ENCODE peak calls at places on chromosomes 3 and 15, in ten cellular contexts. One of them, this sample, is unnamed.

GRCh38 chr15:49137861-49138260 is 17.5 kb downstream of the COPS2 start:
- DNase-seq in cardiac muscle cell: no peak
- DNase-seq in AG04449: no peak
- DNase-seq in progenitor cell of endocrine pancreas: no peak
- DNase-seq in fibroblast of lung: no peak
- DNase-seq in prostate gland: no peak
- DNase-seq in GM13976: no peak
- DNase-seq in fibroblast of villous mesenchyme: no peak
- DNase-seq in neural crest cell: no peak
- DNase-seq in fibroblast of mammary gland: peak
- DNase-seq in this sample: no peak

GRCh38 chr15:93929375-93930094 is 301.8 kb upstream of the MCTP2 start:
- DNase-seq in cardiac muscle cell: peak
- DNase-seq in AG04449: peak
- DNase-seq in progenitor cell of endocrine pancreas: no peak
- DNase-seq in fibroblast of lung: peak
- DNase-seq in prostate gland: no peak
- DNase-seq in GM13976: no peak
- DNase-seq in fibroblast of villous mesenchyme: peak
- DNase-seq in neural crest cell: no peak
- DNase-seq in fibroblast of mammary gland: peak
- DNase-seq in this sample: peak

GRCh38 chr3:167876603-167877325 is 141.2 kb downstream of the SERPINI1 start:
- DNase-seq in cardiac muscle cell: peak
- DNase-seq in AG04449: no peak
- DNase-seq in progenitor cell of endocrine pancreas: no peak
- DNase-seq in fibroblast of lung: peak
- DNase-seq in prostate gland: no peak
- DNase-seq in GM13976: no peak
- DNase-seq in fibroblast of villous mesenchyme: peak
- DNase-seq in neural crest cell: no peak
- DNase-seq in fibroblast of mammary gland: peak
- DNase-seq in this sample: peak

GRCh38 chr15:78446551-78446950 is 8.5 kb downstream of the IREB2 start:
- DNase-seq in cardiac muscle cell: no peak
- DNase-seq in AG04449: no peak
- DNase-seq in progenitor cell of endocrine pancreas: no peak
- DNase-seq in fibroblast of lung: no peak
- DNase-seq in prostate gland: no peak
- DNase-seq in GM13976: no peak
- DNase-seq in fibroblast of villous mesenchyme: no peak
- DNase-seq in neural crest cell: no peak
- DNase-seq in fibroblast of mammary gland: no peak
- DNase-seq in this sample: no peak

GRCh38 chr15:99978426-99978825 is 245.2 kb upstream of the LYSMD4 start:
- DNase-seq in cardiac muscle cell: no peak
- DNase-seq in AG04449: no peak
- DNase-seq in progenitor cell of endocrine pancreas: no peak
- DNase-seq in fibroblast of lung: no peak
- DNase-seq in prostate gland: no peak
- DNase-seq in GM13976: no peak
- DNase-seq in fibroblast of villous mesenchyme: no peak
- DNase-seq in neural crest cell: no peak
- DNase-seq in fibroblast of mammary gland: no peak
- DNase-seq in this sample: no peak

GRCh38 chr3:171168086-171168485 is 141.6 kb upstream of the SLC2A2 start:
- DNase-seq in cardiac muscle cell: peak
- DNase-seq in AG04449: no peak
- DNase-seq in progenitor cell of endocrine pancreas: no peak
- DNase-seq in fibroblast of lung: no peak
- DNase-seq in prostate gland: no peak
- DNase-seq in GM13976: no peak
- DNase-seq in fibroblast of villous mesenchyme: peak
- DNase-seq in neural crest cell: no peak
- DNase-seq in fibroblast of mammary gland: peak
- DNase-seq in this sample: peak

GRCh38 chr3:47423548-47424145 is 42.8 kb downstream of the PTPN23 start:
- DNase-seq in cardiac muscle cell: no peak
- DNase-seq in AG04449: no peak
- DNase-seq in progenitor cell of endocrine pancreas: no peak
- DNase-seq in fibroblast of lung: no peak
- DNase-seq in prostate gland: no peak
- DNase-seq in GM13976: no peak
- DNase-seq in fibroblast of villous mesenchyme: no peak
- DNase-seq in neural crest cell: no peak
- DNase-seq in fibroblast of mammary gland: no peak
- DNase-seq in this sample: no peak

GRCh38 chr3:111803123-111803593 is 55.9 kb upstream of the PHLDB2 start:
- DNase-seq in cardiac muscle cell: peak
- DNase-seq in AG04449: peak
- DNase-seq in progenitor cell of endocrine pancreas: no peak
- DNase-seq in fibroblast of lung: peak
- DNase-seq in prostate gland: peak
- DNase-seq in GM13976: no peak
- DNase-seq in fibroblast of villous mesenchyme: peak
- DNase-seq in neural crest cell: no peak
- DNase-seq in fibroblast of mammary gland: peak
- DNase-seq in this sample: peak

GRCh38 chr3:186315581-186316354 is 46.3 kb downstream of the DGKG start:
- DNase-seq in cardiac muscle cell: no peak
- DNase-seq in AG04449: no peak
- DNase-seq in progenitor cell of endocrine pancreas: no peak
- DNase-seq in fibroblast of lung: no peak
- DNase-seq in prostate gland: no peak
- DNase-seq in GM13976: no peak
- DNase-seq in fibroblast of villous mesenchyme: no peak
- DNase-seq in neural crest cell: no peak
- DNase-seq in fibroblast of mammary gland: peak
- DNase-seq in this sample: peak

GRCh38 chr3:144968951-144969350 is 997.3 kb downstream of the DIPK2A start:
- DNase-seq in cardiac muscle cell: no peak
- DNase-seq in AG04449: no peak
- DNase-seq in progenitor cell of endocrine pancreas: no peak
- DNase-seq in fibroblast of lung: peak
- DNase-seq in prostate gland: no peak
- DNase-seq in GM13976: no peak
- DNase-seq in fibroblast of villous mesenchyme: peak
- DNase-seq in neural crest cell: no peak
- DNase-seq in fibroblast of mammary gland: no peak
- DNase-seq in this sample: no peak

GRCh38 chr15:27057904-27058645 is 87.1 kb downstream of the GABRG3 start:
- DNase-seq in cardiac muscle cell: peak
- DNase-seq in AG04449: no peak
- DNase-seq in progenitor cell of endocrine pancreas: no peak
- DNase-seq in fibroblast of lung: peak
- DNase-seq in prostate gland: no peak
- DNase-seq in GM13976: no peak
- DNase-seq in fibroblast of villous mesenchyme: no peak
- DNase-seq in neural crest cell: no peak
- DNase-seq in fibroblast of mammary gland: peak
- DNase-seq in this sample: peak
- TF ChIP-seq CTCF in cardiac muscle cell: no peak
- TF ChIP-seq CTCF in AG04449: no peak
- TF ChIP-seq CTCF in progenitor cell of endocrine pancreas: no peak
- TF ChIP-seq CTCF in fibroblast of lung: no peak
- TF ChIP-seq CTCF in prostate gland: no peak
- TF ChIP-seq CTCF in GM13976: no peak
- TF ChIP-seq CTCF in fibroblast of villous mesenchyme: no peak
- TF ChIP-seq CTCF in neural crest cell: no peak
- TF ChIP-seq CTCF in fibroblast of mammary gland: no peak
- TF ChIP-seq CTCF in this sample: no peak

GRCh38 chr3:79551997-79552396 is 215.8 kb downstream of the ROBO1 start:
- DNase-seq in cardiac muscle cell: no peak
- DNase-seq in AG04449: no peak
- DNase-seq in progenitor cell of endocrine pancreas: no peak
- DNase-seq in fibroblast of lung: no peak
- DNase-seq in prostate gland: no peak
- DNase-seq in GM13976: no peak
- DNase-seq in fibroblast of villous mesenchyme: no peak
- DNase-seq in neural crest cell: no peak
- DNase-seq in fibroblast of mammary gland: no peak
- DNase-seq in this sample: no peak

GRCh38 chr3:79558943-79559342 is 208.9 kb downstream of the ROBO1 start:
- DNase-seq in cardiac muscle cell: no peak
- DNase-seq in AG04449: no peak
- DNase-seq in progenitor cell of endocrine pancreas: no peak
- DNase-seq in fibroblast of lung: no peak
- DNase-seq in prostate gland: no peak
- DNase-seq in GM13976: no peak
- DNase-seq in fibroblast of villous mesenchyme: no peak
- DNase-seq in neural crest cell: no peak
- DNase-seq in fibroblast of mammary gland: no peak
- DNase-seq in this sample: no peak

GRCh38 chr3:79551325-79551892 is 216.4 kb downstream of the ROBO1 start:
- DNase-seq in cardiac muscle cell: no peak
- DNase-seq in AG04449: no peak
- DNase-seq in progenitor cell of endocrine pancreas: no peak
- DNase-seq in fibroblast of lung: no peak
- DNase-seq in prostate gland: no peak
- DNase-seq in GM13976: no peak
- DNase-seq in fibroblast of villous mesenchyme: no peak
- DNase-seq in neural crest cell: no peak
- DNase-seq in fibroblast of mammary gland: no peak
- DNase-seq in this sample: no peak

GRCh38 chr3:79560698-79561097 is 207.1 kb downstream of the ROBO1 start:
- DNase-seq in cardiac muscle cell: no peak
- DNase-seq in AG04449: no peak
- DNase-seq in progenitor cell of endocrine pancreas: no peak
- DNase-seq in fibroblast of lung: no peak
- DNase-seq in prostate gland: no peak
- DNase-seq in GM13976: no peak
- DNase-seq in fibroblast of villous mesenchyme: no peak
- DNase-seq in neural crest cell: no peak
- DNase-seq in fibroblast of mammary gland: no peak
- DNase-seq in this sample: no peak

DNA sequence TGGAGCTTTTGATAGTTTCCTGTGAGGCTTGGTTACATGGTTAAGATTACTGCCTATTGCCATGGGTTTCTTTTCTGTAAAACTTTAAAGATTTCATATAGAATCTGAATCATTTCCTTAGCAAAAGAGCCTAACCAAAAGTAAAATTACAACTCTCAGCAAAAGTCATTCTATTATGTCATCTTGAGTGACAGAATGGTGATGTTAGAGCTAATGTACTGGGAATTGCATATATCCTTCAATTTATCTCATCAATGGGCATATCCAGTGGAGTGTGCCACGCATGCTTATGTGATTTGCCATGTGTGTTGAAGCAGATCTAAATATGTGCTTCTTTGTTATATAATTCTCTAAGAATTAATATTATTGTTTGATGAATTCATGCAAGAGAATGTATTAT is 212.1 kb downstream of the ROBO1 start:
- DNase-seq in cardiac muscle cell: no peak
- DNase-seq in AG04449: no peak
- DNase-seq in progenitor cell of endocrine pancreas: no peak
- DNase-seq in fibroblast of lung: no peak
- DNase-seq in prostate gland: no peak
- DNase-seq in GM13976: no peak
- DNase-seq in fibroblast of villous mesenchyme: no peak
- DNase-seq in neural crest cell: no peak
- DNase-seq in fibroblast of mammary gland: no peak
- DNase-seq in this sample: no peak
- TF ChIP-seq CTCF in cardiac muscle cell: no peak
- TF ChIP-seq CTCF in AG04449: no peak
- TF ChIP-seq CTCF in progenitor cell of endocrine pancreas: no peak
- TF ChIP-seq CTCF in fibroblast of lung: no peak
- TF ChIP-seq CTCF in prostate gland: no peak
- TF ChIP-seq CTCF in GM13976: no peak
- TF ChIP-seq CTCF in fibroblast of villous mesenchyme: no peak
- TF ChIP-seq CTCF in neural crest cell: no peak
- TF ChIP-seq CTCF in fibroblast of mammary gland: no peak
- TF ChIP-seq CTCF in this sample: no peak

GRCh38 chr3:123907720-123908119 is 23.6 kb upstream of the MYLK start:
- DNase-seq in cardiac muscle cell: no peak
- DNase-seq in AG04449: no peak
- DNase-seq in progenitor cell of endocrine pancreas: no peak
- DNase-seq in fibroblast of lung: no peak
- DNase-seq in prostate gland: no peak
- DNase-seq in GM13976: no peak
- DNase-seq in fibroblast of villous mesenchyme: no peak
- DNase-seq in neural crest cell: no peak
- DNase-seq in fibroblast of mammary gland: no peak
- DNase-seq in this sample: no peak
- TF ChIP-seq CTCF in cardiac muscle cell: no peak
- TF ChIP-seq CTCF in AG04449: no peak
- TF ChIP-seq CTCF in progenitor cell of endocrine pancreas: no peak
- TF ChIP-seq CTCF in fibroblast of lung: no peak
- TF ChIP-seq CTCF in prostate gland: no peak
- TF ChIP-seq CTCF in GM13976: no peak
- TF ChIP-seq CTCF in fibroblast of villous mesenchyme: peak
- TF ChIP-seq CTCF in neural crest cell: no peak
- TF ChIP-seq CTCF in fibroblast of mammary gland: peak
- TF ChIP-seq CTCF in this sample: no peak

GRCh38 chr3:174325834-174326705 is 533.1 kb upstream of the NAALADL2 start:
- DNase-seq in cardiac muscle cell: peak
- DNase-seq in AG04449: peak
- DNase-seq in progenitor cell of endocrine pancreas: no peak
- DNase-seq in fibroblast of lung: peak
- DNase-seq in prostate gland: no peak
- DNase-seq in GM13976: no peak
- DNase-seq in fibroblast of villous mesenchyme: peak
- DNase-seq in neural crest cell: no peak
- DNase-seq in fibroblast of mammary gland: peak
- DNase-seq in this sample: no peak

GRCh38 chr3:174317005-174317404 is 542.1 kb upstream of the NAALADL2 start:
- DNase-seq in cardiac muscle cell: no peak
- DNase-seq in AG04449: no peak
- DNase-seq in progenitor cell of endocrine pancreas: no peak
- DNase-seq in fibroblast of lung: no peak
- DNase-seq in prostate gland: no peak
- DNase-seq in GM13976: no peak
- DNase-seq in fibroblast of villous mesenchyme: peak
- DNase-seq in neural crest cell: no peak
- DNase-seq in fibroblast of mammary gland: no peak
- DNase-seq in this sample: no peak

GRCh38 chr3:174321549-174321948 is 537.6 kb upstream of the NAALADL2 start:
- DNase-seq in cardiac muscle cell: no peak
- DNase-seq in AG04449: no peak
- DNase-seq in progenitor cell of endocrine pancreas: no peak
- DNase-seq in fibroblast of lung: no peak
- DNase-seq in prostate gland: no peak
- DNase-seq in GM13976: no peak
- DNase-seq in fibroblast of villous mesenchyme: no peak
- DNase-seq in neural crest cell: no peak
- DNase-seq in fibroblast of mammary gland: no peak
- DNase-seq in this sample: no peak

GRCh38 chr3:174318146-174318545 is 541.0 kb upstream of the NAALADL2 start:
- DNase-seq in cardiac muscle cell: no peak
- DNase-seq in AG04449: no peak
- DNase-seq in progenitor cell of endocrine pancreas: no peak
- DNase-seq in fibroblast of lung: no peak
- DNase-seq in prostate gland: no peak
- DNase-seq in GM13976: no peak
- DNase-seq in fibroblast of villous mesenchyme: no peak
- DNase-seq in neural crest cell: no peak
- DNase-seq in fibroblast of mammary gland: no peak
- DNase-seq in this sample: no peak

DNA sequence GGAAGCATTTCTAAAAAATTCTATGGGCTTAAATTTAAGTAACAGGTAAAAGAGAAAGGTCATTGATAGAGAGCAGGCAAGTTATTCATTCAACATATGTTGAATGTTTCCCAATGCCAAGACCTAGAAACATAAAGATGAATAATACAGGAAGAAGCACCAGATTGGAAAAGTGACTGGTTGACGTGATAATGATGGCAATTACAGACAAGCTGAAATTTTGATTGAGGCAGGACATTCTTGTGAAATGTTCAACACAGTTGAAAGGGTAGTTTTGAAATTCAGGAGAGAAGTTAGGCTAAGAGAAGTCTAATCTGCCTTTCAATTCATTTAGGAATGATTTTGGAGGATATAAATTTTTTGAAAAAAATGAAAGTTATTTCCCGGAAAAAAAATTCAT is 536.3 kb upstream of the NAALADL2 start:
- DNase-seq in cardiac muscle cell: no peak
- DNase-seq in AG04449: no peak
- DNase-seq in progenitor cell of endocrine pancreas: no peak
- DNase-seq in fibroblast of lung: no peak
- DNase-seq in prostate gland: no peak
- DNase-seq in GM13976: no peak
- DNase-seq in fibroblast of villous mesenchyme: no peak
- DNase-seq in neural crest cell: no peak
- DNase-seq in fibroblast of mammary gland: no peak
- DNase-seq in this sample: no peak
- TF ChIP-seq CTCF in cardiac muscle cell: no peak
- TF ChIP-seq CTCF in AG04449: no peak
- TF ChIP-seq CTCF in progenitor cell of endocrine pancreas: no peak
- TF ChIP-seq CTCF in fibroblast of lung: no peak
- TF ChIP-seq CTCF in prostate gland: no peak
- TF ChIP-seq CTCF in GM13976: no peak
- TF ChIP-seq CTCF in fibroblast of villous mesenchyme: no peak
- TF ChIP-seq CTCF in neural crest cell: no peak
- TF ChIP-seq CTCF in fibroblast of mammary gland: no peak
- TF ChIP-seq CTCF in this sample: no peak

This sample was measured in RWPE1.